ENCODE peak calls at places on chromosomes 11 and 22, in nine cellular contexts. Q is IMR-90; T is Peyer's patch; Z is progenitor cell of endocrine pancreas; B is A172; X is HS-5; V is HCT116; F is Caco-2; K is effector CD4-positive, alpha-beta T cell. P is an unnamed sample.

GRCh38 chr11:101445761-101446160 is 138.0 kb downstream of the TRPC6 start:
- DNase-seq in Q (no peak), T (no peak), Z (no peak), B (peak), X (peak), V (no peak), F (no peak), K (no peak), P (peak)

GRCh38 chr11:99370557-99371200 is 349.9 kb downstream of the CNTN5 start:
- DNase-seq in Q (peak), T (no peak), Z (no peak), B (peak), X (peak), V (no peak), F (no peak), K (no peak), P (peak)

GRCh38 chr11:1153951-1154487 is 3.7 kb upstream of the MUC5AC start:
- DNase-seq in Q (peak), T (peak), Z (peak), B (peak), X (peak), V (peak), F (peak), K (no peak), P (peak)

GRCh38 chr11:78985654-78986053 is 411.0 kb upstream of the NARS2 start:
- DNase-seq in Q (no peak), T (no peak), Z (no peak), B (no peak), X (no peak), V (no peak), F (no peak), K (no peak), P (no peak)

GRCh38 chr22:47623740-47624103 is 861.3 kb downstream of the TBC1D22A start:
- DNase-seq in Q (no peak), T (no peak), Z (no peak), B (no peak), X (no peak), V (no peak), F (no peak), K (no peak), P (no peak)

GRCh38 chr22:19577422-19577966 is 53.3 kb upstream of the CLDN5 start:
- DNase-seq in Q (no peak), T (no peak), Z (no peak), B (no peak), X (no peak), V (no peak), F (no peak), K (no peak), P (no peak)

GRCh38 chr11:132650969-132651720 is 881.2 kb downstream of the OPCML start:
- DNase-seq in Q (no peak), T (no peak), Z (no peak), B (no peak), X (no peak), V (no peak), F (no peak), K (no peak), P (no peak)

GRCh38 chr22:37624876-37625275 is 14.6 kb upstream of the SH3BP1 start:
- DNase-seq in Q (no peak), T (no peak), Z (no peak), B (no peak), X (no peak), V (no peak), F (no peak), K (no peak), P (no peak)

GRCh38 chr11:62444271-62444833 is 25.5 kb downstream of the SCGB1A1 start:
- DNase-seq in Q (peak), T (peak), Z (no peak), B (peak), X (no peak), V (no peak), F (no peak), K (no peak), P (no peak)

GRCh38 chr11:26187639-26188038 is 144.3 kb upstream of the ANO3 start:
- DNase-seq in Q (peak), T (no peak), Z (no peak), B (no peak), X (peak), V (no peak), F (peak), K (no peak), P (peak)

GRCh38 chr11:26248661-26249060 is 83.3 kb upstream of the ANO3 start:
- DNase-seq in Q (no peak), T (no peak), Z (no peak), B (no peak), X (no peak), V (no peak), F (no peak), K (no peak), P (no peak)

GRCh38 chr11:75078233-75078632 is 18.4 kb downstream of the OR2AT4 start:
- DNase-seq in Q (peak), T (no peak), Z (no peak), B (peak), X (peak), V (peak), F (no peak), K (no peak), P (no peak)

GRCh38 chr11:70072471-70073187 is 5.5 kb upstream of the ANO1 start:
- DNase-seq in Q (no peak), T (no peak), Z (no peak), B (no peak), X (no peak), V (no peak), F (peak), K (no peak), P (no peak)

GRCh38 chr22:47202819-47203553 is 440.5 kb downstream of the TBC1D22A start:
- DNase-seq in Q (no peak), T (no peak), Z (no peak), B (no peak), X (no peak), V (no peak), F (no peak), K (no peak), P (no peak)

GRCh38 chr11:47296045-47296444 is 26.1 kb downstream of the MADD start:
- DNase-seq in Q (peak), T (no peak), Z (no peak), B (no peak), X (no peak), V (no peak), F (no peak), K (no peak), P (peak)

GRCh38 chr11:128806496-128807261 is 60.4 kb downstream of the KCNJ1 start:
- DNase-seq in Q (peak), T (no peak), Z (no peak), B (no peak), X (no peak), V (no peak), F (no peak), K (no peak), P (peak)